ENCODE peak calls at places on chromosomes 1 and 21, in six cellular contexts. J is GM12864, N is endothelial cell, I is neural crest cell, Z is fibroblast of pulmonary artery, X is PC-9. W is an unnamed sample.

GRCh38 chr1:213669964-213670691 is 317.6 kb upstream of the PROX1 start:
- DNase-seq in J (no peak), X (no peak), N (no peak), I (no peak), Z (no peak), W (no peak)

GRCh38 chr1:94050263-94050662 is 70.7 kb downstream of the ABCA4 start:
- DNase-seq in X (peak; percentile 90), J (no peak), N (no peak), Z (no peak), I (no peak), W (no peak)

GRCh38 chr1:184387069-184387870 is 441 bp downstream of the C1orf21 start:
- DNase-seq in Z (peak; percentile 36), J (no peak), N (peak; percentile 46), X (no peak), I (peak; percentile 31), W (peak; percentile 32)

GRCh38 chr1:9230869-9231533 is 3.6 kb upstream of the H6PD start:
- DNase-seq in Z (no peak), I (no peak), J (no peak), N (no peak), X (no peak), W (no peak)

GRCh38 chr1:102578806-102579205 is 529.5 kb downstream of the COL11A1 start:
- DNase-seq in I (no peak), X (no peak), J (no peak), Z (peak; percentile 4), N (no peak), W (no peak)

GRCh38 chr21:41133896-41134522 is 34.0 kb upstream of the BACE2 start:
- DNase-seq in N (peak; percentile 30), Z (peak; percentile 53), X (no peak), I (no peak), J (no peak), W (no peak)

GRCh38 chr1:225700164-225700740 is 47.3 kb upstream of the ENAH start:
- DNase-seq in X (peak; percentile 99), I (no peak), Z (peak; percentile 97), J (no peak), N (no peak), W (no peak)

GRCh38 chr1:43446881-43447835 is 6.6 kb downstream of the HYI start:
- DNase-seq in Z (no peak), I (no peak), X (no peak), N (no peak), J (no peak), W (peak; percentile 16)

GRCh38 chr21:41678016-41678935 is 88.6 kb downstream of the RIPK4 start:
- DNase-seq in I (no peak), J (no peak), N (no peak), X (peak; percentile 98), Z (no peak), W (no peak)

GRCh38 chr1:223531742-223532341 is 133.7 kb downstream of the CAPN8 start:
- DNase-seq in Z (peak; percentile 44), N (peak; percentile 76), J (no peak), X (peak; percentile 46), I (peak; percentile 67), W (peak; percentile 62)

GRCh38 chr1:56578664-56578962 is 750 bp downstream of the PLPP3 start:
- DNase-seq in J (no peak), X (no peak), Z (no peak), N (peak; percentile 47), I (no peak), W (no peak)

GRCh38 chr1:175822575-175822974 is 79.2 kb upstream of the TNR start:
- DNase-seq in I (no peak), Z (no peak), J (no peak), X (no peak), N (no peak), W (no peak)

GRCh38 chr1:208225954-208226937 is 17.9 kb downstream of the PLXNA2 start:
- DNase-seq in X (no peak), N (no peak), J (no peak), I (no peak), Z (no peak), W (no peak)

GRCh38 chr1:66489146-66489545 is 44.8 kb upstream of the SGIP1 start:
- DNase-seq in Z (peak; percentile 33), N (no peak), J (no peak), X (no peak), I (no peak), W (no peak)

GRCh38 chr1:27891196-27891889 is 19.0 kb downstream of the THEMIS2 start:
- DNase-seq in N (no peak), X (no peak), J (peak; percentile 85), I (no peak), Z (no peak), W (no peak)

DNA sequence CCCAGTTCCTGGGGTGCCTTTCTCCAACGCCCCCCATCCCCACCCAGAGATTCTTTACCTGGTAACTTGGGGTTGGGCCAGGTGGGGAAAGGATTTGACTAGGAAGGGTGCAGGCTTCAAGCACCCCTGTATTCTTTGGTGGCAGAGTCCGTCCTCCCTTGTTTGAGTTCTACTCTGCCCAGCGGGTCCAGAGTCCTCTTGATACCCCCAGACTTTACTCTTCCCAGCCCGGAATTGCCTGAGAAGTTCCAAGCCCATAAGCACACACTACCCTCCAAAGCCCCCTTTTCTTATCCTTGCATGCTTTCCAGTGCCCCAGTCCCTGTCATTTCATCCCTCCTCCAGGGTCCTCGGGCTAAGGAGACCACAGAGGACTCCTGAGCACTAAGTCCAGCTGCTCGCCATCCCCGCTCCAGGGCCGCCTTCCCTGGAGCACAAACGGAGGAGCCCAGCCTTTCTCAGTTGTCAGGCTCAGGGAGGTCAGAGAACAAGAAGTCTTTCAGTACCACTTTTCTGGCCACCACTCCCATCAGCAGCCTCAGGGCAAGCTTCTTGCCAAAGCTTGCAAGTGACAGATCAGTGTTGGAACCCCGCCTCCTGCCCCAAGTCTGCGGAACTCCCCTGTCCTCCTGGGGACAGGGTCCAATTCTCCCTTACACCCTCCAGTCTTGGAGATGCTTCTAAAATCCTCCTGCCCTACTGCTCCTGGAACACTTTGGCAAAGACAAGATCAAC is 12.2 kb downstream of the SLC45A3 start:
- DNase-seq in J (no peak), X (peak; percentile 54), N (no peak), Z (no peak), I (peak; percentile 40), W (no peak)
- TF ChIP-seq CTCF in J (no peak), X (no peak), N (no peak), Z (no peak), I (no peak), W (no peak)

GRCh38 chr1:6150006-6150938 is 29.8 kb downstream of the CHD5 start:
- DNase-seq in N (no peak), Z (no peak), I (no peak), J (no peak), X (no peak), W (no peak)

GRCh38 chr1:6151291-6151822 is 28.8 kb downstream of the CHD5 start:
- DNase-seq in N (no peak), Z (no peak), X (no peak), I (no peak), J (no peak), W (no peak)

GRCh38 chr1:6149597-6149996 is 30.5 kb downstream of the CHD5 start:
- DNase-seq in N (no peak), I (no peak), Z (no peak), J (no peak), X (no peak), W (no peak)

GRCh38 chr1:6145864-6146410 is 34.2 kb downstream of the CHD5 start:
- DNase-seq in J (no peak), X (no peak), Z (no peak), N (no peak), I (no peak), W (no peak)

GRCh38 chr1:6148497-6149241 is 31.5 kb downstream of the CHD5 start:
- DNase-seq in I (peak; percentile 58), N (peak; percentile 77), X (no peak), J (no peak), Z (peak; percentile 22), W (peak; percentile 63)
- TF ChIP-seq CTCF in I (no peak), N (no peak), X (no peak), J (no peak), Z (no peak), W (no peak)

GRCh38 chr1:172322219-172323061 is 98.0 kb upstream of the C1orf105 start:
- DNase-seq in I (no peak), X (no peak), J (no peak), N (no peak), Z (peak; percentile 93), W (no peak)
- TF ChIP-seq CTCF in I (no peak), X (no peak), J (no peak), N (no peak), Z (peak; percentile 4), W (no peak)

GRCh38 chr1:97529600-97529999 is 391.2 kb downstream of the DPYD start:
- DNase-seq in X (no peak), Z (no peak), N (no peak), J (no peak), I (no peak), W (no peak)
- TF ChIP-seq CTCF in X (no peak), Z (no peak), N (no peak), J (no peak), I (no peak), W (no peak)

DNA sequence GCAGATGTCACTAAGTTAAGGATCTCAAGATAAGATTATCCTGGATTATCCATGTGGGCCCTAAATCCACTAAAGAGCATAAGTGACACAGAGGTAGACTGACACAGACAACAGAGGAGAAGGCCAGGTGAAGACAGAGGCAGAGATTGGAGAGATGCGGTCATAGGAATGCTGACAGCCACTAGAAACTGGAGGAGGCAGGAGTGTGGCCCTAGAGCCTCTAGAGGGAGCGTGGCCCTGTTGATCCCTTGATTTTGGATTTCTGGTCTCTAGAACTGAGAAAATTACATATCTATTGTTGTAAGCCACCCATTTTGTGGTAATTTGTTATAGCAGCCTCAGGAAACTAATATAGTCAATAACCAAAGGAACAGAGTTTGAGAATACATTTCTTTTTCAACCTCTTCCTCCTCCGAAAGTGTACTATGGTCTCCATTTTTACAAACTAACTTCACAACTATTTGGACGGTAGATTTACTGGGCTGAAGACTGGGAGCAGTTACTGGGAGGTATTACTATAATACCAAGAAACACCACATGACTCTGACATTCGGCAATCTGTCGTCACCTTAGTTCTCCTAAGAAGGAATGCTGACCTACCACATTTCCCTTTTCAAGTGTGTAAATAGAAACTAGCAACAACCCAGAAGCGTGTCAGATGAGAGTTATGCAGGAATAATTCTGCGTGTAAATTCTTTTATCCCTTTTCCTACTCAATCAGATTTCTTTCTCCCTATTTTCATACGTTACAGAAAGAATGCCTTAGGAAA is 116.0 kb upstream of the ZNHIT6 start:
- DNase-seq in Z (no peak), I (no peak), X (peak; percentile 63), N (no peak), J (no peak), W (no peak)
- TF ChIP-seq CTCF in Z (no peak), I (no peak), X (no peak), N (no peak), J (no peak), W (no peak)

GRCh38 chr1:26431979-26432695 is at the start of gene DHDDS:
- DNase-seq in I (peak; percentile 92), X (peak; percentile 85), N (peak; percentile 97), J (peak; percentile 93), Z (peak; percentile 99), W (peak; percentile 99)
- TF ChIP-seq CTCF in I (no peak), X (no peak), N (no peak), J (no peak), Z (no peak), W (no peak)